ENCODE peak calls at places on chromosomes 3 and 15, in four cellular contexts. O is B cell, G is sigmoid colon, S is GM04504. U is an unnamed sample.

GRCh38 chr3:172159962-172160538 is 120.7 kb downstream of the FNDC3B start:
- DNase-seq in G (no peak), O (no peak), S (no peak), U (no peak)

GRCh38 chr3:17800232-17800631 is 57.8 kb upstream of the TBC1D5 start:
- DNase-seq in G (no peak), S (no peak), O (no peak), U (no peak)

GRCh38 chr3:46693897-46694235 is 387 bp upstream of the ALS2CL start:
- DNase-seq in O (peak), S (no peak), G (no peak), U (no peak)

GRCh38 chr3:27632431-27633223 is 89.5 kb downstream of the EOMES start:
- DNase-seq in S (peak), G (peak), O (peak), U (peak)

GRCh38 chr3:134312873-134313838 is 61.1 kb downstream of the AMOTL2 start:
- DNase-seq in S (no peak), G (peak), O (no peak), U (no peak)

GRCh38 chr3:111963424-111963823 is 15.4 kb upstream of the ABHD10 start:
- DNase-seq in S (peak), G (no peak), O (no peak), U (no peak)

GRCh38 chr3:159829056-159829995 is 159.3 kb upstream of the IL12A start:
- DNase-seq in S (peak), G (peak), O (no peak), U (peak)

GRCh38 chr15:90024406-90024805 is 23.3 kb downstream of the ZNF710 start:
- DNase-seq in G (peak), O (no peak), S (no peak), U (no peak)

GRCh38 chr3:45064512-45065372 is 38.6 kb downstream of the CLEC3B start:
- DNase-seq in S (peak), O (no peak), G (no peak), U (no peak)

GRCh38 chr3:110419096-110419495 is 652.5 kb upstream of the NECTIN3 start:
- DNase-seq in S (no peak), O (no peak), G (no peak), U (no peak)

GRCh38 chr15:47027322-47027946 is 689.9 kb upstream of the SEMA6D start:
- DNase-seq in G (no peak), O (no peak), S (no peak), U (peak)

GRCh38 chr15:25056484-25057429 is 102.0 kb downstream of the SNRPN start:
- DNase-seq in S (no peak), G (no peak), O (no peak), U (no peak)

U was measured in RPMI8226.